ENCODE peak calls at places on chromosomes 16 and 17, in seven cellular contexts. Z, P, F, N, S, M and I are unnamed samples.

GRCh38 chr16:30535106-30535776 is 583 bp upstream of the ZNF747 start:
- DNase-seq in Z (no peak), P (no peak), F (no peak), N (no peak), S (no peak), M (no peak), I (no peak)

GRCh38 chr16:57667526-57668258 is 414 bp upstream of the ADGRG3 start:
- DNase-seq in Z (peak; percentile 66), P (no peak), F (no peak), N (no peak), S (peak; percentile 54), M (peak; percentile 41), I (no peak)

GRCh38 chr17:7854078-7854777 is 638 bp upstream of the TMEM88 start:
- DNase-seq in Z (no peak), P (no peak), F (no peak), N (no peak), S (no peak), M (peak; percentile 37), I (no peak)

GRCh38 chr17:43126911-43127290 is 1.7 kb upstream of the BRCA1 start:
- DNase-seq in Z (no peak), P (no peak), F (no peak), N (no peak), S (no peak), M (no peak), I (no peak)

GRCh38 chr17:68057531-68057952 is 22.0 kb downstream of the KPNA2 start:
- DNase-seq in Z (peak; percentile 34), P (peak; percentile 32), F (peak; percentile 28), N (peak; percentile 46), S (peak; percentile 31), M (no peak), I (no peak)

GRCh38 chr16:51544850-51545467 is 393.9 kb upstream of the SALL1 start:
- DNase-seq in Z (no peak), P (no peak), F (no peak), N (no peak), S (no peak), M (no peak), I (no peak)

GRCh38 chr17:27389542-27390140 is 66.6 kb upstream of the KSR1 start:
- DNase-seq in Z (no peak), P (no peak), F (no peak), N (no peak), S (no peak), M (no peak), I (no peak)

GRCh38 chr16:79128706-79129105 is 471.8 kb downstream of the MAF start:
- DNase-seq in Z (no peak), P (no peak), F (no peak), N (no peak), S (no peak), M (no peak), I (no peak)

GRCh38 chr17:29619251-29619650 is 3.5 kb downstream of the CORO6 start:
- DNase-seq in Z (no peak), P (no peak), F (no peak), N (no peak), S (no peak), M (no peak), I (no peak)

GRCh38 chr16:53433509-53433908 is 762 bp upstream of the RBL2 start:
- DNase-seq in Z (peak; percentile 64), P (no peak), F (no peak), N (no peak), S (no peak), M (no peak), I (no peak)

GRCh38 chr16:28012031-28012445 is 51.5 kb downstream of the GSG1L start:
- DNase-seq in Z (no peak), P (no peak), F (no peak), N (no peak), S (no peak), M (no peak), I (no peak)

GRCh38 chr16:70689970-70690905 is 4.4 kb upstream of the MTSS2 start:
- DNase-seq in Z (no peak), P (no peak), F (no peak), N (no peak), S (no peak), M (no peak), I (no peak)

GRCh38 chr16:50213939-50214519 is 52.3 kb upstream of the ADCY7 start:
- DNase-seq in Z (peak; percentile 69), P (peak; percentile 36), F (no peak), N (no peak), S (no peak), M (no peak), I (no peak)

GRCh38 chr17:82332669-82333278 is 792 bp downstream of the SECTM1 start:
- DNase-seq in Z (peak; percentile 56), P (peak; percentile 38), F (peak; percentile 53), N (no peak), S (peak; percentile 56), M (no peak), I (no peak)

GRCh38 chr17:82330322-82331239 is 3.0 kb downstream of the SECTM1 start:
- DNase-seq in Z (no peak), P (no peak), F (no peak), N (no peak), S (no peak), M (no peak), I (no peak)

GRCh38 chr17:82329683-82330321 is 3.8 kb downstream of the SECTM1 start:
- DNase-seq in Z (no peak), P (no peak), F (no peak), N (no peak), S (no peak), M (no peak), I (no peak)

GRCh38 chr17:82333279-82334171 is at the start of gene SECTM1:
- DNase-seq in Z (no peak), P (no peak), F (peak; percentile 35), N (no peak), S (peak; percentile 60), M (peak; percentile 73), I (no peak)

GRCh38 chr17:82331345-82331939 is 2.1 kb downstream of the SECTM1 start:
- DNase-seq in Z (no peak), P (no peak), F (no peak), N (no peak), S (no peak), M (no peak), I (no peak)
- TF ChIP-seq CTCF in Z (no peak), P (no peak), F (no peak), N (no peak), S (no peak), M (no peak), I (no peak)

DNA sequence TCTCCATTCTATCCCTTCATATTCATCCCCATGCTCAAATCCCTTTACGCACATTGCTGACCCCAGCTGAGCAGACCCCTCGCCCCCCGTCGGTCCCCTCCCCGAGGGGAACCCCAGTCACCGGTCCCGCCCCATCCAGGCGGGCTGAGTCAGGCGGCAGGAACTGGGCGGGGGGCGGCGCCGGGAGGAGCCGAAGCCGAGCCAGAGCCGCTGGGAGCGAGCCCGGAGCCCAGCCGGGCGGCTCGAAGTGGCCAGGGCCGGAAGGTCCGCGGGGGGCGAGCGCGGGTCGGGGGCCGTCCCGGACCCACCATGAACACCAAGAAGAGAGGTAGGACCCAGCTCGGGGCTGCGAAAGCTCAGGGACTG is 8.6 kb downstream of the RIPOR1 start:
- DNase-seq in Z (peak; percentile 73), P (no peak), F (peak; percentile 68), N (peak; percentile 61), S (peak; percentile 58), M (peak; percentile 78), I (no peak)
- H3K27me3 ChIP-seq in Z (no peaks in the 10 kb centered on the region), P (no peaks in the 10 kb centered on the region), F (no peaks in the 10 kb centered on the region), N (no peaks in the 10 kb centered on the region), S (no peaks in the 10 kb centered on the region), M (no peaks in the 10 kb centered on the region), I (no peaks in the 10 kb centered on the region)

GRCh38 chr17:46772013-46772878 is 46.2 kb downstream of the WNT3 start:
- DNase-seq in Z (peak; percentile 78), P (no peak), F (no peak), N (peak; percentile 34), S (peak; percentile 41), M (no peak), I (no peak)

GRCh38 chr17:46771601-46772012 is 46.9 kb downstream of the WNT3 start:
- DNase-seq in Z (no peak), P (no peak), F (no peak), N (peak; percentile 33), S (peak; percentile 26), M (no peak), I (no peak)

GRCh38 chr17:46769531-46770438 is 48.7 kb downstream of the WNT3 start:
- DNase-seq in Z (no peak), P (no peak), F (no peak), N (no peak), S (peak; percentile 24), M (no peak), I (no peak)

GRCh38 chr17:46770439-46770817 is 48.1 kb downstream of the WNT3 start:
- DNase-seq in Z (no peak), P (no peak), F (no peak), N (no peak), S (no peak), M (no peak), I (no peak)

DNA sequence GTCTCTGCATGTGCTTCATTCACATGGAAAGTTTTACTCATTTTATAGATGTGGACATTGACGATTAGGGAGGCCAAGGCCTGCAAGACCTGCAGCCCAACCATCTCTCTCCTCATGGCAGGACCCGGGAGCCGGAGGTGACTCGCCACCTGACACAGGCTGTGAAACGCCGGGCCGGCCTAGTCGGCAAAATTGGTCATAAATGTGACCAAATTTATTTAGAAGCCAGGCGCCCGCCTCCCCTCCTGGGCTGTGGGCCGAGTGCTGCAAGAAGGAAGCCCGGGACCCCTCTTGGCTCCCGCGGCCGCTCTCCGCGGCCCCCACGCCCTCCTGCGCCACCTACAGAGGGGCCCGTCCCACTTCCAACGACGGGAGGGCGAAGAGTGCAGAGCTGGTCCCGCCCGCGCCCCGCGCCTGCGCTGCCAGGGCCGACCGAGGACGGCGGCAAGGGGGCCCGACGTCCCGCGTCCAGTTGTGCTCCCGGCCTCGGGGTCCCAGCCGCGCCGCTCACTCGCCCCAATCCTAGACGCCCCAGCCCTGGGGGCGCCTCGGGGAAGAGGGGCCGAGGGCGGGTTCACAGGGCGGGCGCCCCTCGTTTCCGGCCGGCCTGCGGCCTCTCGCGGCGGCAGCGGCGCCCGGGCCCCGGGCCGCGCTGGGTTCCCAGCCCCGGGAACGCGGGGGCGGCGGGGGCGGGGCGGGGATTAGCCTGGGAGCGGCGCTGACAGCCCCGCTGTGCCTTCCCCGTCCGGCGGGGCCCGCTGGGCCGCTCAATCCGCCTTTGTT is 47.5 kb downstream of the WNT3 start:
- DNase-seq in Z (peak; percentile 75), P (no peak), F (no peak), N (peak; percentile 37), S (peak; percentile 42), M (no peak), I (no peak)
- TF ChIP-seq CTCF in Z (no peak), P (no peak), F (peak; percentile 27), N (no peak), S (no peak), M (no peak), I (no peak)

GRCh38 chr17:81526662-81527571 is 1.3 kb upstream of the FSCN2 start:
- DNase-seq in Z (no peak), P (no peak), F (no peak), N (no peak), S (no peak), M (no peak), I (no peak)

GRCh38 chr17:81528384-81528650 is 140 bp downstream of the FSCN2 start:
- DNase-seq in Z (no peak), P (no peak), F (no peak), N (no peak), S (no peak), M (no peak), I (no peak)

GRCh38 chr17:81529437-81529803 is 1.2 kb downstream of the FSCN2 start:
- DNase-seq in Z (no peak), P (no peak), F (no peak), N (no peak), S (no peak), M (no peak), I (no peak)

GRCh38 chr17:81527591-81528383 is at the start of gene FSCN2:
- DNase-seq in Z (no peak), P (no peak), F (no peak), N (no peak), S (peak; percentile 42), M (no peak), I (no peak)

GRCh38 chr17:81528651-81529436 is 667 bp downstream of the FSCN2 start:
- DNase-seq in Z (no peak), P (no peak), F (no peak), N (no peak), S (no peak), M (no peak), I (no peak)
- H3K27me3 ChIP-seq in Z (no peaks in the 10 kb centered on the region), P (no peaks in the 10 kb centered on the region), F (peaks cover 8% of the 10 kb centered on the region), N (peaks cover 27% of the 10 kb centered on the region), S (peaks cover 66% of the 10 kb centered on the region), M (peaks cover 3% of the 10 kb centered on the region), I (no peaks in the 10 kb centered on the region)